ENCODE peak calls at places on chromosome 14, in eight cellular contexts. E is naive thymus-derived CD4-positive, alpha-beta T cell; B is CD4-positive, CD25-positive, alpha-beta regulatory T cell; T is esophagus muscularis mucosa; S is foreskin keratinocyte; X is body of pancreas; F is caudate nucleus; G is H9. W is an unnamed sample.

GRCh38 chr14:36988568-36988967 is 183.8 kb downstream of the SLC25A21 start:
- DNase-seq in E (no peak), B (no peak), T (no peak), S (peak), X (no peak), F (no peak), G (no peak), W (no peak)

GRCh38 chr14:62673014-62673727 is 372.1 kb downstream of the KCNH5 start:
- DNase-seq in E (no peak), B (no peak), T (no peak), S (no peak), X (no peak), F (no peak), G (no peak), W (no peak)

GRCh38 chr14:65287264-65288131 is 125.0 kb upstream of the FUT8 start:
- DNase-seq in E (peak), B (peak), T (no peak), S (no peak), X (no peak), F (no peak), G (peak), W (no peak)

GRCh38 chr14:34911209-34912150 is 36.3 kb upstream of the BAZ1A start:
- DNase-seq in E (no peak), B (no peak), T (no peak), S (no peak), X (no peak), F (no peak), G (no peak), W (no peak)

GRCh38 chr14:59406454-59407245 is 58.5 kb downstream of the GPR135 start:
- DNase-seq in E (no peak), B (no peak), T (no peak), S (peak), X (no peak), F (no peak), G (no peak), W (no peak)

GRCh38 chr14:103867523-103867953 is 20.2 kb upstream of the PPP1R13B start:
- DNase-seq in E (no peak), B (no peak), T (no peak), S (peak), X (peak), F (no peak), G (peak), W (peak)

GRCh38 chr14:68424443-68425172 is 368.3 kb downstream of the ZFP36L1 start:
- DNase-seq in E (no peak), B (no peak), T (no peak), S (no peak), X (no peak), F (no peak), G (no peak), W (no peak)

GRCh38 chr14:105116451-105117256 is 51.4 kb upstream of the GPR132 start:
- DNase-seq in E (no peak), B (no peak), T (no peak), S (no peak), X (no peak), F (no peak), G (no peak), W (no peak)

GRCh38 chr14:52848626-52849025 is 57.2 kb upstream of the GNPNAT1 start:
- DNase-seq in E (no peak), B (no peak), T (no peak), S (no peak), X (no peak), F (no peak), G (no peak), W (no peak)

GRCh38 chr14:52853522-52853854 is 62.1 kb upstream of the GNPNAT1 start:
- DNase-seq in E (no peak), B (no peak), T (no peak), S (no peak), X (no peak), F (no peak), G (no peak), W (no peak)

GRCh38 chr14:52856139-52856538 is 64.7 kb upstream of the GNPNAT1 start:
- DNase-seq in E (no peak), B (no peak), T (no peak), S (no peak), X (no peak), F (no peak), G (no peak), W (no peak)

GRCh38 chr14:52850520-52850919 is 59.1 kb upstream of the GNPNAT1 start:
- DNase-seq in E (no peak), B (no peak), T (no peak), S (no peak), X (no peak), F (no peak), G (no peak), W (no peak)

DNA sequence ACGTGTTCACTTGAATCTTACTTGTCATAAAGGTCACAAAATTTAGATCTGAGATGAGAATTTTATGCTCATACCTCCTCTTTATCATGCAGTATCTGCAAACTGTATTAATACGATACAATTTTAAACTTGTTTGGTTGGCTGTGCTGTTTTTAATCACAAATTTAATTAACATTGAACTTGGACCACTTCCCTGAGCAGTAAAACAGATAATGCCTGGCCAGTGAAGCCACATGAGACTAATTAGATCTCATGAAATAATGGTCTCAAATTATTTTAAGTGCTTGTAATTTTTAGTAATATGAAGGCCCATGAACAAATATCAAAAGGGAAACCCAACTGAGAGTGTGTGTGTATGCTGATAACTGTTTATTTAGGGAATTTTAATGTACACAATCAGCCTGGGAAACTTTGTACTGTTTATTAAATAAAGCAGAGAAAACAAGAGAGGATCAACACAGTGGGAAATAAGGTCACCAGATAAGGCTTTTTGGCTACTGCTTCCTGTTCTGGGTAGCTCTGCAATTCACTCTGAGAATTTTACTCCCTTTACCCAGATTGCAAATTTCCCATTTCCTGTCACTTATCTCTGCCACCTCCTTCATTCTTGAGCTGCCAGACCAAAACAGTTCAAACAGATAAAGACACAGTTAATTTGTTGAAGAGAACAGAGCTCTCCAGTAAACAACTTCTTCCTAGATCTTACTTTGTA is 61.6 kb upstream of the GNPNAT1 start:
- DNase-seq in E (no peak), B (no peak), T (no peak), S (no peak), X (no peak), F (no peak), G (no peak), W (no peak)
- H3K27ac ChIP-seq in E (no peak), B (no peak), T (no peak), S (no peak), X (no peak), F (no peak), G (peak), W (no peak)

DNA sequence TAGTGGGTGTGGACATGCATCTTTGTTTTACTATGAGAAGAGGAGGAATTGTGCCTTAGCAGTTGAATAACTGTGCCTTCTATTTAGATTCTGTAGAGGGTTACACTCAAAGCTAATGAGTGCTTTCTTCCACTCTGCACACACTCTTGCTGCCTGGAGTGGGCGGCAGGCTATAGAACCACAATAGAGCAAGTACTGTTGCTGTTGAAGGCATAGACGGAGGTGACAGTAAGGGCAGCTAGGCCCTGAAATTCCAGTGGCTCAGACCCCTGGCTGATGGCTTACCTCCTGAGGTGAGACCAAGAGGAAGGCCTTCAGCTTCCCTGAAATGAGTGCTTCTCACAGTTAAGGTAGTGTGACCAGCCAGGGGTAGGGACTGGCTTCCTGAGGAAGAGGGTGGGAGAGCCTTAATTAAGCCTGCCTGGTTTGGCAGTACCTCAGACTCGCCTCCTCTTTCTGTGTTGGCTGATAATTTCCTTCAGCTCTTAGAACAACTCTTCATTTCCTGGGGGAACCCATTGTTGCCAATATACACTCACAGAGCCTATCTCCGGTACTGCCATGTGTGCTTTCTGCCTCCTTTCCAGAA is 24.7 kb downstream of the SUSD6 start:
- DNase-seq in E (no peak), B (peak), T (no peak), S (no peak), X (no peak), F (no peak), G (no peak), W (no peak)
- H3K27ac ChIP-seq in E (peak), B (peak), T (peak), S (no peak), X (peak), F (no peak), G (no peak), W (no peak)

DNA sequence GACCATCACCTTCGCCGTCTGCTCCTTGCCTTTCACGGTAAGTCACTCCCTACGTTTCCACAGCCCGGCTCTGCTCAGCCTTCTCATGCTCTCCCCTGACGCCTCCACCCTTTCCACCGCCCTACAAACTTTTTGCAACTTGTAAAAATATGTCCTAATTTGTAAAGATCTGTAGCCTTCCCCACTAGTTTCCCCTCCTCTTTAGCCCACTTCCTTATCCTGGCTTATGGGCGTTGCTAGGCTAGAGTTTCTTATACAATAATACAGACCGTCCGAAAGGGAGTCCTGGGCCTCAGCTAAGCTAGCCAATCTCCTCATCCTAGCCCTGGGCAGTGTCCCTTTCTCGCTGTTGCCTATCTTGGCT is 1.2 kb downstream of the PTGER2 start:
- DNase-seq in E (no peak), B (peak), T (no peak), S (no peak), X (no peak), F (no peak), G (no peak), W (no peak)
- H3K27ac ChIP-seq in E (peak), B (peak), T (peak), S (no peak), X (no peak), F (no peak), G (no peak), W (no peak)

GRCh38 chr14:50101417-50101816 is 15.0 kb downstream of the VCPKMT start:
- DNase-seq in E (no peak), B (no peak), T (no peak), S (no peak), X (no peak), F (no peak), G (no peak), W (no peak)
- H3K27ac ChIP-seq in E (no peak), B (no peak), T (no peak), S (no peak), X (no peak), F (no peak), G (no peak), W (no peak)

GRCh38 chr14:95756751-95757150 is 42.8 kb upstream of the TCL1A start:
- DNase-seq in E (no peak), B (no peak), T (no peak), S (no peak), X (peak), F (no peak), G (no peak), W (no peak)
- H3K27ac ChIP-seq in E (no peak), B (no peak), T (no peak), S (no peak), X (peak), F (no peak), G (no peak), W (no peak)

GRCh38 chr14:90275820-90276219 is 19.5 kb downstream of the PSMC1 start:
- DNase-seq in E (no peak), B (no peak), T (no peak), S (no peak), X (no peak), F (no peak), G (no peak), W (no peak)

GRCh38 chr14:90274808-90275454 is 18.6 kb downstream of the PSMC1 start:
- DNase-seq in E (no peak), B (peak), T (peak), S (peak), X (peak), F (no peak), G (no peak), W (peak)

GRCh38 chr14:90274019-90274418 is 17.7 kb downstream of the PSMC1 start:
- DNase-seq in E (no peak), B (no peak), T (peak), S (no peak), X (no peak), F (no peak), G (peak), W (no peak)

GRCh38 chr14:90276627-90277367 is 20.4 kb downstream of the PSMC1 start:
- DNase-seq in E (no peak), B (peak), T (no peak), S (no peak), X (no peak), F (no peak), G (peak), W (no peak)

GRCh38 chr14:90275455-90275814 is 19.1 kb downstream of the PSMC1 start:
- DNase-seq in E (no peak), B (no peak), T (no peak), S (no peak), X (no peak), F (no peak), G (no peak), W (no peak)
- H3K27ac ChIP-seq in E (no peak), B (no peak), T (no peak), S (no peak), X (no peak), F (no peak), G (no peak), W (peak)

W was measured in epithelial cell of prostate.